ENCODE peak calls at places on chromosomes 7 and 10, in six cellular contexts. R, J, L, X, Q and V are unnamed samples.

GRCh38 chr10:79244841-79245504 is 102.3 kb upstream of the PPIF start:
- DNase-seq in R (no peak), J (peak), L (no peak), X (no peak), Q (no peak), V (no peak)

GRCh38 chr7:112743811-112744210 is 46.4 kb downstream of the TMEM168 start:
- DNase-seq in R (no peak), J (no peak), L (peak), X (no peak), Q (no peak), V (no peak)

GRCh38 chr10:110101464-110102144 is 93.8 kb downstream of the ADD3 start:
- DNase-seq in R (no peak), J (no peak), L (no peak), X (no peak), Q (no peak), V (no peak)

GRCh38 chr7:84134169-84134568 is 60.4 kb downstream of the SEMA3A start:
- DNase-seq in R (no peak), J (no peak), L (no peak), X (no peak), Q (no peak), V (no peak)

GRCh38 chr7:152176797-152177196 is 151.3 kb downstream of the GALNT11 start:
- DNase-seq in R (no peak), J (no peak), L (no peak), X (no peak), Q (no peak), V (no peak)

GRCh38 chr10:75407296-75407715 is 5.7 kb upstream of the ZNF503 start:
- DNase-seq in R (no peak), J (no peak), L (peak), X (no peak), Q (peak), V (no peak)

GRCh38 chr10:69734416-69734796 is 67.3 kb upstream of the COL13A1 start:
- DNase-seq in R (no peak), J (no peak), L (no peak), X (no peak), Q (no peak), V (no peak)

GRCh38 chr10:128437786-128438350 is 311.6 kb upstream of the MKI67 start:
- DNase-seq in R (no peak), J (no peak), L (no peak), X (no peak), Q (no peak), V (no peak)

GRCh38 chr7:98848918-98849317 is 20.9 kb downstream of the TMEM130 start:
- DNase-seq in R (no peak), J (no peak), L (no peak), X (no peak), Q (no peak), V (no peak)

GRCh38 chr10:90179696-90180407 is 478.5 kb downstream of the KIF20B start:
- DNase-seq in R (no peak), J (no peak), L (no peak), X (peak), Q (no peak), V (no peak)

GRCh38 chr7:131371411-131371810 is 43.7 kb downstream of the MKLN1 start:
- DNase-seq in R (no peak), J (no peak), L (no peak), X (no peak), Q (no peak), V (no peak)

GRCh38 chr10:4590807-4591206 is 235.2 kb upstream of the AKR1E2 start:
- DNase-seq in R (no peak), J (no peak), L (no peak), X (no peak), Q (no peak), V (no peak)

GRCh38 chr10:3095373-3096139 is 28.2 kb downstream of the PFKP start:
- DNase-seq in R (peak), J (peak), L (peak), X (peak), Q (no peak), V (no peak)

GRCh38 chr7:76303057-76303828 is 770 bp downstream of the HSPB1 start:
- DNase-seq in R (peak), J (peak), L (peak), X (peak), Q (peak), V (peak)

DNA sequence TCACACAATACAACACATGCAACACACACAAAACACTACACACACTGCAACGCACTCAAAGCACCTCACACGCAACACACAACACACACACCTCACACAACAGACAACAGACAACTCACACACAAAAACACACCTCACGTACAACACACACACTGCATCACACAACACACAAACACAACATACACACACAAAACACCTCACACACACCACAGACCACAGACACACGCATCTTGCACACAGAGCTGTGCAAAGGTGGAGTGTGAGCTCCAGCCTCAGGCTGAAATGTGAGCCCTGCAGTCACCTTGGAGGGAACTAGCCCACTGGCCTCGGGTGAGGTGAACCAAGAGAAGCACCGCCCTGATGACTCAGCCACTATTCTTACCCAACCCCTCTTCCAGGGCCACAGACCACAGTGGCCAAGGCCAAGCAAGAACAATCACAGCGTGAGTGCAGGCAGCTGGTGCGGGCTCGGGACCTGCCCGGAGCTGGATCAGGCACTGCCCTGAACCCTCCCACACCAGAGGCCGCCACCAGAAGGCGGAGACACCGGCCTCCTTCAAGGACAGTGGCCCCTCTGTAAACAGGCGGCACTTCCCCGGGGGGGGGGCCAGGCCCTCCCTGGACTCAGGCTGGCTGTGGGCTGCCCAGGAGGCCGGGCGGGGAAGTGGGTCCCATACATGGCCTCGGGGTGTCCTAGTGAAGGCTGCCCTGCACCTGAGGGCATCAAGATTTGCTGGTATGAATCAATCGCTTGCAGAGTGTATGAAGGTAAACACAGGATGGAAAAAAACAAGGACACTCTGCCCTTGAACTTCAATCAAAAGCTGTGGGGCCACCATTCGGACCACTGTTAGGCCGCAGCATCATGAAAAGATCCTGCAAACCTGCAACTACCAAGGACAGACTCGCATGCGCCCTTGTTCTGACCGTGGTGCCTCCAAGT is 106.7 kb downstream of the TNS3 start:
- DNase-seq in R (peak), J (peak), L (peak), X (peak), Q (no peak), V (peak)
- TF ChIP-seq CTCF in R (no peak), J (peak), L (peak), X (peak), Q (no peak), V (peak)

GRCh38 chr7:100126931-100127865 is at the start of gene MBLAC1:
- DNase-seq in R (peak), J (peak), L (peak), X (peak), Q (peak), V (peak)
- TF ChIP-seq POLR2A in R (peak), J (peak), L (peak), X (peak), Q (peak), V (no peak)

DNA sequence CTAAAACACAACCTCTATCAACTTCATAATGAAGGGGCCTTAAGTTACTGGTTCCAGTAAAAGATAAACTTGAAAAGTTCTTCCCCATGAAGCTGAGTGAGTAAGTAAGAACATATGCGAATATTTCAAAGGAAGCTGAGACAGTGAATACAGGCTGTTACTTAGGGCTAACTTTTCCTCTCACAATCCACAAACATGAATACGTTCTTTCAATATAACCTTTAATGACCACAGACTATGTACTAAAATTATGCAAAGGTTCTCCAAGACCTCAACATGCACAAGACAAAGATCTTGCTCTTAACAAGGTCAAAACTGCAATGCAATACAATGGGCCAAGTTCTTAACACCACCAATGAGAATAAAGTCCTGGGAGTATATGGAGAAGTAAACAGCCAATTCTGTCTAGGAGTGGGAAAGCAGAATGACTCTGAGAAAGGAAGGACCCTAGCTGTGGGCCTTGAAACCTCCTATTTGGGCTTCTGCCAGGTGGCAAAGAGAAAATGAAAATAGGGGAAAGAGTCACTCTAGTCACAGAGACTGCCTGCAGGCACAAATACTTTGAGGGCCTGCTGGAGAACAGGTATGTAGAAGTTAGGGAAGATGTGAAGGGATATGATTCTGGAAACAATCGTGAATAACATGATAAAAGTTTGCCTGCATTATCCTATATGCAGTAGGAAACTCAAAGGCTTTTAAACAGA is 43.7 kb downstream of the OSBPL3 start:
- DNase-seq in R (no peak), J (no peak), L (no peak), X (no peak), Q (no peak), V (no peak)
- H3K27ac ChIP-seq in R (no peak), J (no peak), L (no peak), X (no peak), Q (no peak), V (no peak)

DNA sequence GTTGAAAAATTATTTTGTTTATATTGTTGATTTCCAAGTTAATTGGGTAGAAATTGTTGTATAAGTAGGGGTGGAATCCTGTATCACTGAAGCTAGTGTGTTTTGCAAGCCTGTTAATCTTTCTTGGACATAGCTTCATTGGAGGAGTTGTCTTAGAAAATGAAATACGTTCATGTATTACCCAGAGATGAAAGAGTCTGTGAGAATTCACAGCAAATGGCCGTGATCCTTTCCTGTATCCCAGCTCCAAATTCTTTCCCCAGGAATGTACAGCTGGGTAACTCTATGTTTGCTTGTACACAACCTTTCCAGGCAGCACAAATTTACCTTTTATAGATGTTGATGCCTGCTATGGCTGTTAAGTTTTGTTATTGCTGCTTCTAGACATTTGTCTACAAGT is 18.7 kb downstream of the MYPN start:
- DNase-seq in R (no peak), J (no peak), L (no peak), X (no peak), Q (no peak), V (no peak)
- TF ChIP-seq CTCF in R (no peak), J (no peak), L (no peak), X (no peak), Q (no peak), V (no peak)

DNA sequence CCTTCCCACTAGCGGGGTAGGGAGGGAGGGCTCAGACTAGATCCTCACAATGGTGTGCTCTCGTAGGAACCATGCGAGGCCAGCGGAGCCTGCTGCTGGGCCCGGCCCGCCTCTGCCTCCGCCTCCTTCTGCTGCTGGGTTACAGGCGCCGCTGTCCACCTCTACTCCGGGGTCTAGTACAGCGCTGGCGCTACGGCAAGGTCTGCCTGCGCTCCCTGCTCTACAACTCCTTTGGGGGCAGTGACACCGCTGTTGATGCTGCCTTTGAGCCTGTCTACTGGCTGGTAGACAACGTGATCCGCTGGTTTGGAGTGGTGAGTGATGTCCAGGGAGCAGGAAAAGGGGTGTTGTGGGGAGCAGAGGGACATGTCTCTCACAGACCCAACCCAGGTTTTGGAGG is 5.6 kb downstream of the ZDHHC16 start:
- DNase-seq in R (no peak), J (no peak), L (no peak), X (no peak), Q (no peak), V (no peak)
- TF ChIP-seq POLR2A in R (no peak), J (no peak), L (no peak), X (no peak), Q (no peak), V (no peak)

GRCh38 chr7:158802535-158803199 is 26.6 kb downstream of the ESYT2 start:
- DNase-seq in R (no peak), J (no peak), L (no peak), X (no peak), Q (no peak), V (no peak)
- H3K27ac ChIP-seq in R (peak), J (peak), L (peak), X (peak), Q (no peak), V (no peak)